ENCODE peak calls at places on chromosomes 5 and 9, in five cellular contexts. B, U, K, O and R are unnamed samples.

GRCh38 chr5:59042201-59042600 is 459.3 kb downstream of the RAB3C start:
- DNase-seq in B (no peak), U (no peak), K (no peak), O (no peak), R (no peak)

GRCh38 chr5:80474929-80475328 is 13.0 kb upstream of the FAM151B start:
- DNase-seq in B (no peak), U (no peak), K (no peak), O (no peak), R (no peak)

GRCh38 chr9:138053996-138054752 is 176.6 kb downstream of the CACNA1B start:
- DNase-seq in B (no peak), U (no peak), K (no peak), O (no peak), R (no peak)

GRCh38 chr5:106172681-106173532 is 1497.8 kb downstream of the EFNA5 start:
- DNase-seq in B (no peak), U (no peak), K (no peak), O (no peak), R (no peak)

GRCh38 chr5:55857247-55857640 is 6.1 kb downstream of the IL31RA start:
- DNase-seq in B (no peak), U (no peak), K (no peak), O (no peak), R (no peak)

GRCh38 chr9:133907302-133907880 is 84.7 kb downstream of the VAV2 start:
- DNase-seq in B (no peak), U (peak; percentile 45), K (no peak), O (no peak), R (no peak)

GRCh38 chr9:137034039-137034708 is 2.3 kb upstream of the FUT7 start:
- DNase-seq in B (peak; percentile 68), U (no peak), K (no peak), O (no peak), R (no peak)

GRCh38 chr5:77120706-77121105 is 33.6 kb upstream of the ZBED3 start:
- DNase-seq in B (no peak), U (no peak), K (no peak), O (no peak), R (no peak)

GRCh38 chr5:126449751-126450271 is 26.6 kb downstream of the GRAMD2B start:
- DNase-seq in B (no peak), U (no peak), K (no peak), O (peak; percentile 77), R (peak; percentile 55)

GRCh38 chr5:14243768-14244167 is 100.6 kb downstream of the TRIO start:
- DNase-seq in B (no peak), U (no peak), K (no peak), O (no peak), R (no peak)

GRCh38 chr5:151150484-151151262 is 6.9 kb downstream of the ANXA6 start:
- DNase-seq in B (peak; percentile 67), U (peak; percentile 70), K (no peak), O (peak; percentile 80), R (peak; percentile 69)

GRCh38 chr5:148974638-148975330 is 88.1 kb downstream of the SH3TC2 start:
- DNase-seq in B (no peak), U (no peak), K (no peak), O (no peak), R (no peak)

GRCh38 chr9:105901514-105902109 is 207.3 kb downstream of the TMEM38B start:
- DNase-seq in B (peak; percentile 56), U (peak; percentile 80), K (peak; percentile 29), O (peak; percentile 30), R (no peak)

GRCh38 chr5:172005708-172006377 is 595 bp downstream of the FBXW11 start:
- DNase-seq in B (peak; percentile 48), U (peak; percentile 18), K (peak; percentile 77), O (no peak), R (no peak)

GRCh38 chr5:81171769-81172168 is 61.4 kb upstream of the CKMT2 start:
- DNase-seq in B (no peak), U (no peak), K (no peak), O (no peak), R (no peak)

GRCh38 chr5:19179561-19179960 is 808.4 kb downstream of the CDH18 start:
- DNase-seq in B (no peak), U (no peak), K (no peak), O (peak; percentile 79), R (no peak)

GRCh38 chr9:114619205-114619758 is 8.2 kb downstream of the TMEM268 start:
- DNase-seq in B (peak; percentile 36), U (peak; percentile 29), K (no peak), O (peak; percentile 7), R (no peak)

GRCh38 chr5:17118631-17119030 is 98.8 kb upstream of the BASP1 start:
- DNase-seq in B (no peak), U (peak; percentile 84), K (peak; percentile 37), O (no peak), R (no peak)

GRCh38 chr5:179269781-179270543 is 75.3 kb downstream of the ADAMTS2 start:
- DNase-seq in B (no peak), U (no peak), K (no peak), O (no peak), R (no peak)

GRCh38 chr9:3525088-3525835 is 539 bp downstream of the RFX3 start:
- DNase-seq in B (peak; percentile 61), U (no peak), K (peak; percentile 65), O (peak; percentile 13), R (no peak)

GRCh38 chr5:139061274-139061673 is 136.9 kb downstream of the SIL1 start:
- DNase-seq in B (peak; percentile 74), U (no peak), K (no peak), O (no peak), R (no peak)

GRCh38 chr5:149938272-149938671 is 6.3 kb downstream of the PDE6A start:
- DNase-seq in B (peak; percentile 87), U (no peak), K (peak; percentile 70), O (no peak), R (no peak)

GRCh38 chr9:88969646-88970373 is 21.5 kb upstream of the S1PR3 start:
- DNase-seq in B (no peak), U (no peak), K (no peak), O (no peak), R (no peak)

GRCh38 chr9:71620806-71621205 is 147.5 kb downstream of the CEMIP2 start:
- DNase-seq in B (no peak), U (peak; percentile 49), K (no peak), O (no peak), R (no peak)

GRCh38 chr9:93659044-93659836 is 82.9 kb downstream of the PHF2 start:
- DNase-seq in B (peak; percentile 17), U (no peak), K (no peak), O (no peak), R (no peak)

GRCh38 chr5:144896473-144896872 is 725.8 kb downstream of the KCTD16 start:
- DNase-seq in B (no peak), U (no peak), K (no peak), O (no peak), R (no peak)